ENCODE peak calls at places on chromosomes 3 and 15, in nine cellular contexts. One of them, this sample, is unnamed.

GRCh38 chr3:159417761-159418160 is 570.9 kb upstream of the IL12A start:
- DNase-seq in endothelial cell of umbilical vein: no peak
- DNase-seq in fibroblast of the aortic adventitia: no peak
- DNase-seq in SJSA1: no peak
- DNase-seq in HL-60: no peak
- DNase-seq in colonic mucosa: no peak
- DNase-seq in HAP-1: no peak
- DNase-seq in upper lobe of left lung: no peak
- DNase-seq in mesendoderm: no peak
- DNase-seq in this sample: no peak

GRCh38 chr3:146065573-146066006 is 95.4 kb downstream of the PLOD2 start:
- DNase-seq in SJSA1: peak; percentile 33
- DNase-seq in HAP-1: peak; percentile 29
- DNase-seq in upper lobe of left lung: no peak
- DNase-seq in colonic mucosa: peak; percentile 35
- DNase-seq in HL-60: peak; percentile 4
- DNase-seq in endothelial cell of umbilical vein: peak; percentile 80
- DNase-seq in mesendoderm: peak; percentile 54
- DNase-seq in fibroblast of the aortic adventitia: peak; percentile 90
- DNase-seq in this sample: peak; percentile 76

GRCh38 chr3:149342413-149343340 is 9.2 kb upstream of the TM4SF18 start:
- DNase-seq in upper lobe of left lung: no peak
- DNase-seq in fibroblast of the aortic adventitia: peak; percentile 67
- DNase-seq in endothelial cell of umbilical vein: peak; percentile 71
- DNase-seq in HAP-1: peak; percentile 84
- DNase-seq in colonic mucosa: no peak
- DNase-seq in mesendoderm: no peak
- DNase-seq in HL-60: no peak
- DNase-seq in SJSA1: peak; percentile 55
- DNase-seq in this sample: no peak

GRCh38 chr3:122497425-122497824 is 17.3 kb downstream of the KPNA1 start:
- DNase-seq in mesendoderm: no peak
- DNase-seq in colonic mucosa: no peak
- DNase-seq in HAP-1: no peak
- DNase-seq in HL-60: peak; percentile 31
- DNase-seq in upper lobe of left lung: no peak
- DNase-seq in fibroblast of the aortic adventitia: peak; percentile 92
- DNase-seq in endothelial cell of umbilical vein: no peak
- DNase-seq in SJSA1: peak; percentile 57
- DNase-seq in this sample: no peak

GRCh38 chr3:52366527-52366926 is 50.4 kb downstream of the DNAH1 start:
- DNase-seq in fibroblast of the aortic adventitia: no peak
- DNase-seq in upper lobe of left lung: no peak
- DNase-seq in HL-60: no peak
- DNase-seq in SJSA1: no peak
- DNase-seq in mesendoderm: no peak
- DNase-seq in colonic mucosa: no peak
- DNase-seq in HAP-1: no peak
- DNase-seq in endothelial cell of umbilical vein: no peak
- DNase-seq in this sample: no peak

GRCh38 chr3:81859524-81859923 is 98.1 kb upstream of the GBE1 start:
- DNase-seq in endothelial cell of umbilical vein: no peak
- DNase-seq in mesendoderm: no peak
- DNase-seq in HAP-1: no peak
- DNase-seq in fibroblast of the aortic adventitia: no peak
- DNase-seq in colonic mucosa: no peak
- DNase-seq in upper lobe of left lung: no peak
- DNase-seq in SJSA1: no peak
- DNase-seq in HL-60: no peak
- DNase-seq in this sample: no peak

GRCh38 chr3:71421820-71422566 is 161.5 kb downstream of the FOXP1 start:
- DNase-seq in endothelial cell of umbilical vein: no peak
- DNase-seq in SJSA1: no peak
- DNase-seq in mesendoderm: no peak
- DNase-seq in fibroblast of the aortic adventitia: no peak
- DNase-seq in HAP-1: no peak
- DNase-seq in HL-60: no peak
- DNase-seq in upper lobe of left lung: no peak
- DNase-seq in colonic mucosa: no peak
- DNase-seq in this sample: no peak

GRCh38 chr3:20997183-20997582 is 753.8 kb downstream of the ZNF385D start:
- DNase-seq in colonic mucosa: no peak
- DNase-seq in mesendoderm: no peak
- DNase-seq in endothelial cell of umbilical vein: no peak
- DNase-seq in fibroblast of the aortic adventitia: no peak
- DNase-seq in upper lobe of left lung: no peak
- DNase-seq in HAP-1: no peak
- DNase-seq in SJSA1: no peak
- DNase-seq in HL-60: no peak
- DNase-seq in this sample: no peak

DNA sequence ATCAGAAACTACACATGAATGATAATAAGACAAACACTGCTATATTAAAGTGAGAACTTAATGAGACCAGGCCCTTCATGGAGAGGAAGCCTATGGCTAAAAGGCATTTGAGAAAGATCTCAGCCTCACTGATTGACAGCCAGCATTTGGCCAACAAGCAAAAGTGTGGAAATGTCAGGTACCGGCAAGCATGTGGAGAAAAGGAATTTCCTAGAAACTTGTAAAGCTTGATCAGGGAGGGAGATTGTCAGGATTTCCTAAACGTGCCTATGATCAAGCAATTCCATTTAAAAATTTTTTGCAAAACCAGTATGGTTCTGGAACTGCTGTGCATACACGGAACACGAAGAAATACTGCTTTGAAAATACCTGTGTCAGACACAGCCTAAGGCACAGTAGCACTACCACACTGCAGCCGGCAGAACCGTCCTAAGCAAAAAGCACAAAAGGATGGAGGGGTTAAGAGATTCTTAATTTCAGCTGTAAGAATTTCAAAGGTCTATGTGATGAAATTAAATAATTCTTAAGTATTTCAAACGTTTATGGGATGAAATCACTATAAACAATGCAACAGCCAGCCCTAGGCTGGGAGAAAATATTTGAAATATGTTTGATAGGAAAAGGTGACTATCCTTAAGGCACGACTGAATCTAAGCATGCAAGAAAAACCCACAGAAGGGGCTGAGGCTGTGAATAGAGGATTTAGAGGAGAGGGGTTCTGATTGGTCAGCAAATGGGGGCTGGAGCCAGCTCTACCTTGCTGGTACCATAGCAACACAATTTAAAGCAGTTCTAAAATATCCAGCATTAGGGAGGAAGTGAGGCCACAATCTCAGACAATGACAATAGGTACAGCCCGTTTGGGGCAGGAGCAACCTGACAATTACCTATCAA is 220.6 kb upstream of the ATP10A start:
- DNase-seq in mesendoderm: peak; percentile 23
- DNase-seq in HL-60: no peak
- DNase-seq in upper lobe of left lung: no peak
- DNase-seq in fibroblast of the aortic adventitia: no peak
- DNase-seq in colonic mucosa: no peak
- DNase-seq in endothelial cell of umbilical vein: no peak
- DNase-seq in HAP-1: no peak
- DNase-seq in SJSA1: no peak
- DNase-seq in this sample: peak; percentile 35
- H3K4me3 ChIP-seq in mesendoderm: no peak overlapping the region
- H3K4me3 ChIP-seq in HL-60: no peak overlapping the region
- H3K4me3 ChIP-seq in upper lobe of left lung: no peak overlapping the region
- H3K4me3 ChIP-seq in fibroblast of the aortic adventitia: no peak overlapping the region
- H3K4me3 ChIP-seq in colonic mucosa: no peak overlapping the region
- H3K4me3 ChIP-seq in endothelial cell of umbilical vein: no peak overlapping the region
- H3K4me3 ChIP-seq in HAP-1: no peak overlapping the region
- H3K4me3 ChIP-seq in SJSA1: no peak overlapping the region
- H3K4me3 ChIP-seq in this sample: peak overlapping the region; percentile 68

DNA sequence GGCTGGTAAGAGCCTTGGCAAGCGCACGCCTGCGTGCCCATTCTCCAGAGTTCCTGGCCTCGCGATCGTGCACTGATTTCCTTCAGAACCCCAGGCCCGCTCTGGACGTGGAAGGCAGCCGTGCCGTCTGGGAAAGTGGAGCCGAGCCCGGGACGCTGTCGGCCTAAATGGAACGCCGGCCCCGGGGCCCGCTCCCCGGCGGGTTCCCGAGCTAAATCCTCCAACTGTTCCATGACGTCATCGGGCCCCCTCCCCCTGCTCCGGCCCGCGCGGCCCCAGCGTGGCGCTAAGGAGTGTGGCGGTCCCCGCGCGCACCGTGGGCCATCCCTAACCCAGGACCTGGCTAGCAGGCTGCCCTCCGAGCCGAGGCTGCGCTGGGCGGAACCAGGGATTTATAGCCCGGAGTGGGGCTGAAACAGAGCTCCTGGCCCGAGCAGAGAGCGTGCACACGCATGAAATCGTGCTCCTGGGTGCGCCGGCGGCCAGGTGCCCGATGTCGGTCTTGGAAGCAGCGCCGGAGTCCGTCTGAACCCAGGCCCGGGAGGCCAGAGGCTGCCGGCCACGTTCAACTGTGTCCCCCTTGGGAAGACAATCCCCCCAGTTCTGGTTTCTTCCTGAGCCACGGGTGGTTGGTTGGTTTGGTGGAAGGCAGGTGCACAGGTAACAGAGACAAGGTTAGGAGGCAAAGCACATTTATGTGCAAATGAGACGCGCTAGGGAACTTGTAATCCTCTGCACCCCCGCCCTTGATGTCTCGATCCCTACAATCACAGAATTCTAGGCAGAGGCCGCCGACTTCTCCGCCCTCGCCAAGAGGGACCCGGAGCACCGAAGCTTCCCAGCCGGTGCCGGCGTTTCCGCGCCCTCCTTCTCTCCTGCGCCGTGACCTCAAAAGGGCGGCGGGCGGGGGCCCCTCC is 84.9 kb upstream of the ETV5 start:
- DNase-seq in HL-60: no peak
- DNase-seq in mesendoderm: peak; percentile 54
- DNase-seq in fibroblast of the aortic adventitia: no peak
- DNase-seq in endothelial cell of umbilical vein: no peak
- DNase-seq in upper lobe of left lung: no peak
- DNase-seq in SJSA1: no peak
- DNase-seq in HAP-1: no peak
- DNase-seq in colonic mucosa: no peak
- DNase-seq in this sample: peak; percentile 84
- H3K4me3 ChIP-seq in HL-60: no peak overlapping the region
- H3K4me3 ChIP-seq in mesendoderm: peak overlapping the region; percentile 26
- H3K4me3 ChIP-seq in fibroblast of the aortic adventitia: no peak overlapping the region
- H3K4me3 ChIP-seq in endothelial cell of umbilical vein: no peak overlapping the region
- H3K4me3 ChIP-seq in upper lobe of left lung: no peak overlapping the region
- H3K4me3 ChIP-seq in SJSA1: no peak overlapping the region
- H3K4me3 ChIP-seq in HAP-1: no peak overlapping the region
- H3K4me3 ChIP-seq in colonic mucosa: peak overlapping the region; percentile 7
- H3K4me3 ChIP-seq in this sample: peak overlapping the region; percentile 83

GRCh38 chr3:63968612-63969350 is 54.5 kb downstream of the PSMD6 start:
- DNase-seq in fibroblast of the aortic adventitia: peak; percentile 28
- DNase-seq in upper lobe of left lung: no peak
- DNase-seq in HL-60: no peak
- DNase-seq in HAP-1: no peak
- DNase-seq in colonic mucosa: no peak
- DNase-seq in endothelial cell of umbilical vein: no peak
- DNase-seq in SJSA1: no peak
- DNase-seq in mesendoderm: no peak
- DNase-seq in this sample: no peak

GRCh38 chr3:63966007-63966406 is 53.8 kb upstream of the SCAANT1 start:
- DNase-seq in upper lobe of left lung: no peak
- DNase-seq in HL-60: no peak
- DNase-seq in endothelial cell of umbilical vein: no peak
- DNase-seq in fibroblast of the aortic adventitia: no peak
- DNase-seq in mesendoderm: no peak
- DNase-seq in colonic mucosa: no peak
- DNase-seq in SJSA1: no peak
- DNase-seq in HAP-1: no peak
- DNase-seq in this sample: no peak

GRCh38 chr3:63969866-63970265 is 53.4 kb downstream of the PSMD6 start:
- DNase-seq in upper lobe of left lung: no peak
- DNase-seq in mesendoderm: no peak
- DNase-seq in SJSA1: no peak
- DNase-seq in HL-60: no peak
- DNase-seq in endothelial cell of umbilical vein: no peak
- DNase-seq in colonic mucosa: no peak
- DNase-seq in fibroblast of the aortic adventitia: no peak
- DNase-seq in HAP-1: no peak
- DNase-seq in this sample: no peak

GRCh38 chr3:63966871-63967270 is 54.7 kb upstream of the SCAANT1 start:
- DNase-seq in upper lobe of left lung: no peak
- DNase-seq in HL-60: no peak
- DNase-seq in fibroblast of the aortic adventitia: no peak
- DNase-seq in SJSA1: no peak
- DNase-seq in endothelial cell of umbilical vein: no peak
- DNase-seq in colonic mucosa: peak; percentile 39
- DNase-seq in HAP-1: no peak
- DNase-seq in mesendoderm: peak; percentile 62
- DNase-seq in this sample: no peak

DNA sequence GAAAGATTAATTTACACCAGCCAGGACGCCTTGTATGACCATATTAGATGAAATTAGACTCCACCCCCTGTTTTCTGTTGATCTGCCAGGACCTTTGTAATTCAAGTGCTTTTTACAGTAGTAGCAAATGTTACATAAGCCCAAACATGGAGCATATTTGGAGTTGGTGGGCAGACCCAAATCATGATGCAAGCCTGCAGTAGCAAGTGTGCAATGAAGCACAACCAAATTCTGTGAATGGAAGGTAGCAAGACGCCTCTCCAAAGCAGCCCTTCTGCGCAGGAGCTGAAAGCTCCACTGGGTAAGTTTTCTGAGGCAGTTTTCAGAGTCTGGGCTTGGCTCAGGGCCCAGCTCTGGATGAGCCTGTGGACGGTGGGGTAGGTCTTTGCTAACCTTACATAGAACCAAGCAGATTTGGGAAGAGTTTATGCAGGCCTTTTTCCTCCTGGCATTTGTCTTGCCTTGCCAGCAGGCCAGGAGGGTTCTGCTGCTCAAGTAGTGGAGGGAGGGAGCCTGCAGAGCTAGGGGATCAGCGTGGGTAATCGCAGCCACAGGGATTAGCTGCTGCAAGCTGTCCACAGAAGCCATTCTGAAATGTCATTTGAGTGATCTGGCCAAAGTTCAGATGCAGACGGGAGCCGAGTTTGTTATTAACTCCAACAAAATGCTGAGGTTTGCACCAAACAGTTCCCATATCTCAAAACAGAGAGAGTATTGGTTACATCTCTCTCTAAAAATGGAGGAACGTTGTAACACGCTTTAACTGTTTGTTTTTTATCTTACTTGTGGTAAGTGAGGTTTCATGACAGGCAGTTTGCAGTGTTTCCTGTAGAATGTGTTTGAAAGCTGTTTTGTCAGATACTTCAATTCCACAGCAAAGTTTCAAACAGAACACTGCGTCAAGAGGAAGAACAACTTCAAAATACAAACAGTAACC is 55.4 kb downstream of the PSMD6 start:
- DNase-seq in colonic mucosa: peak; percentile 73
- DNase-seq in endothelial cell of umbilical vein: peak; percentile 49
- DNase-seq in SJSA1: peak; percentile 42
- DNase-seq in mesendoderm: no peak
- DNase-seq in HL-60: peak; percentile 70
- DNase-seq in upper lobe of left lung: peak; percentile 62
- DNase-seq in HAP-1: no peak
- DNase-seq in fibroblast of the aortic adventitia: peak; percentile 69
- DNase-seq in this sample: no peak
- H3K4me3 ChIP-seq in colonic mucosa: peak overlapping the region; percentile 35
- H3K4me3 ChIP-seq in endothelial cell of umbilical vein: no peak overlapping the region
- H3K4me3 ChIP-seq in SJSA1: no peak overlapping the region
- H3K4me3 ChIP-seq in mesendoderm: no peak overlapping the region
- H3K4me3 ChIP-seq in HL-60: peak overlapping the region; percentile 37
- H3K4me3 ChIP-seq in upper lobe of left lung: no peak overlapping the region
- H3K4me3 ChIP-seq in HAP-1: peak overlapping the region; percentile 10
- H3K4me3 ChIP-seq in fibroblast of the aortic adventitia: peak overlapping the region; percentile 29
- H3K4me3 ChIP-seq in this sample: peak overlapping the region; percentile 10

GRCh38 chr15:51752918-51753317 is 1.5 kb downstream of the TMOD2 start:
- DNase-seq in SJSA1: no peak
- DNase-seq in mesendoderm: no peak
- DNase-seq in fibroblast of the aortic adventitia: no peak
- DNase-seq in HL-60: no peak
- DNase-seq in colonic mucosa: no peak
- DNase-seq in endothelial cell of umbilical vein: no peak
- DNase-seq in upper lobe of left lung: peak; percentile 24
- DNase-seq in HAP-1: no peak
- DNase-seq in this sample: no peak
- H3K4me3 ChIP-seq in SJSA1: no peak overlapping the region
- H3K4me3 ChIP-seq in mesendoderm: no peak overlapping the region
- H3K4me3 ChIP-seq in fibroblast of the aortic adventitia: no peak overlapping the region
- H3K4me3 ChIP-seq in HL-60: peak overlapping the region; percentile 0
- H3K4me3 ChIP-seq in colonic mucosa: no peak overlapping the region
- H3K4me3 ChIP-seq in endothelial cell of umbilical vein: no peak overlapping the region
- H3K4me3 ChIP-seq in upper lobe of left lung: no peak overlapping the region
- H3K4me3 ChIP-seq in HAP-1: no peak overlapping the region
- H3K4me3 ChIP-seq in this sample: peak overlapping the region; percentile 95

This sample was measured in GM23338.